ENCODE peak calls at places on chromosome 2, in five cellular contexts. X is activated T-helper 1 cell treated with anti-CD3 and anti-CD28 coated beads, Interleukin-12 subunit alpha, Interleukin-12 subunit beta, Interleukin-2, Interleukin-4 antibody, amounts not matched to agents 30 ng/mL and 10 ng/mL and 1 ng/mL, durations not matched to agents 14 hours and 24 hours and 36 hours; O is COR-L47; D is choroid plexus epithelial cell; W is NCI-H774. J is an unnamed sample.
A peak's percentile ranks its signal among the peaks of the same experiment; 100 is the strongest.

GRCh38 chr2:27263287-27264252 is 723 bp upstream of the SLC30A3 start:
- DNase-seq in X (no peak), O (no peak), D (no peak), W (no peak), J (no peak)

GRCh38 chr2:16093639-16094447 is 153.5 kb downstream of the MYCN start:
- DNase-seq in X (no peak), O (no peak), D (no peak), W (no peak), J (no peak)

GRCh38 chr2:181077128-181077709 is 96.8 kb downstream of the UBE2E3 start:
- DNase-seq in X (no peak), O (peak; percentile 55), D (peak; percentile 79), W (peak; percentile 21), J (peak; percentile 10)

GRCh38 chr2:113117594-113118262 is 9.7 kb upstream of the IL1RN start:
- DNase-seq in X (no peak), O (no peak), D (peak; percentile 71), W (no peak), J (no peak)

GRCh38 chr2:223734346-223734745 is 103.0 kb downstream of the AP1S3 start:
- DNase-seq in X (no peak), O (no peak), D (peak; percentile 75), W (no peak), J (no peak)

GRCh38 chr2:200905618-200906296 is 16.6 kb downstream of the NIF3L1 start:
- DNase-seq in X (peak; percentile 20), O (peak; percentile 11), D (peak; percentile 88), W (peak; percentile 8), J (peak; percentile 37)

GRCh38 chr2:128524183-128524582 is 205.5 kb upstream of the HS6ST1 start:
- DNase-seq in X (no peak), O (no peak), D (no peak), W (no peak), J (no peak)

GRCh38 chr2:195168369-195168768 is 488.7 kb upstream of the SLC39A10 start:
- DNase-seq in X (no peak), O (no peak), D (no peak), W (no peak), J (no peak)

GRCh38 chr2:15059870-15060617 is 427.5 kb downstream of the LRATD1 start:
- DNase-seq in X (no peak), O (no peak), D (no peak), W (no peak), J (no peak)

GRCh38 chr2:133982231-133982630 is 271.6 kb upstream of the MGAT5 start:
- DNase-seq in X (no peak), O (no peak), D (no peak), W (peak; percentile 36), J (no peak)

GRCh38 chr2:118599141-118599540 is 248.3 kb downstream of the EN1 start:
- DNase-seq in X (no peak), O (no peak), D (no peak), W (no peak), J (no peak)